ENCODE peak calls at places on chromosomes 4 and X, in eight cellular contexts. M is colonic mucosa; Z is left ventricle myocardium inferior; O is CD8-positive, alpha-beta memory T cell; C is aorta; J is lower lobe of right lung; E is stomach; F is IMR-90. N is an unnamed sample. For H3K4me1 and H3K36me3, the result is how much of the 10 kb centered on the place peaks cover.

GRCh38 chrX:11458175-11458574 is 165.0 kb downstream of the AMELX start:
- DNase-seq in M (no peak), Z (no peak), O (no peak), C (no peak), J (no peak), E (no peak), F (peak), N (no peak)

GRCh38 chr4:123444298-123444731 is 47.7 kb downstream of the SPRY1 start:
- DNase-seq in M (peak), Z (peak), O (peak), C (peak), J (no peak), E (no peak), F (peak), N (peak)

GRCh38 chrX:129360175-129360574 is 163.1 kb downstream of the SMARCA1 start:
- DNase-seq in M (peak), Z (no peak), O (no peak), C (no peak), J (no peak), E (peak), F (peak), N (peak)

GRCh38 chrX:71629467-71629866 is 11.2 kb upstream of the CXCR3 start:
- DNase-seq in M (no peak), Z (no peak), O (no peak), C (no peak), J (no peak), E (no peak), F (no peak), N (no peak)

GRCh38 chr4:172628263-172628662 is 540.3 kb upstream of the GALNT7 start:
- DNase-seq in M (no peak), Z (no peak), O (no peak), C (no peak), J (no peak), E (no peak), F (no peak), N (peak)

GRCh38 chr4:78551420-78552351 is at the start of gene ANXA3:
- DNase-seq in M (peak), Z (peak), O (no peak), C (peak), J (peak), E (peak), F (no peak), N (no peak)

GRCh38 chr4:122331195-122331594 is 47.6 kb upstream of the ADAD1 start:
- DNase-seq in M (no peak), Z (no peak), O (no peak), C (no peak), J (no peak), E (no peak), F (no peak), N (no peak)

GRCh38 chrX:104370089-104370488 is 115.4 kb upstream of the ESX1 start:
- DNase-seq in M (peak), Z (no peak), O (no peak), C (no peak), J (no peak), E (no peak), F (no peak), N (no peak)

GRCh38 chrX:74579597-74580209 is 34.7 kb downstream of the RLIM start:
- DNase-seq in M (no peak), Z (no peak), O (no peak), C (no peak), J (no peak), E (no peak), F (peak), N (no peak)

GRCh38 chrX:12013220-12013619 is 125.1 kb upstream of the FRMPD4 start:
- DNase-seq in M (no peak), Z (no peak), O (no peak), C (no peak), J (no peak), E (no peak), F (peak), N (peak)

GRCh38 chr4:77849278-77849965 is 13.2 kb upstream of the MRPL1 start:
- DNase-seq in M (no peak), Z (no peak), O (no peak), C (no peak), J (no peak), E (no peak), F (no peak), N (no peak)

GRCh38 chr4:53788011-53788410 is 196.7 kb upstream of the LNX1 start:
- DNase-seq in M (no peak), Z (no peak), O (no peak), C (no peak), J (no peak), E (no peak), F (no peak), N (no peak)

GRCh38 chr4:101282076-101282844 is 65.1 kb downstream of the PPP3CA start:
- DNase-seq in M (no peak), Z (no peak), O (no peak), C (no peak), J (no peak), E (peak), F (no peak), N (no peak)

GRCh38 chrX:151753313-151754041 is 18.9 kb downstream of the CNGA2 start:
- DNase-seq in M (peak), Z (peak), O (no peak), C (peak), J (peak), E (peak), F (peak), N (peak)

GRCh38 chr4:98584265-98584664 is 74.1 kb downstream of the TSPAN5 start:
- DNase-seq in M (no peak), Z (no peak), O (no peak), C (no peak), J (no peak), E (no peak), F (peak), N (no peak)

GRCh38 chr4:110344165-110344564 is 131.8 kb upstream of the ENPEP start:
- DNase-seq in M (peak), Z (no peak), O (no peak), C (no peak), J (no peak), E (no peak), F (no peak), N (peak)

DNA sequence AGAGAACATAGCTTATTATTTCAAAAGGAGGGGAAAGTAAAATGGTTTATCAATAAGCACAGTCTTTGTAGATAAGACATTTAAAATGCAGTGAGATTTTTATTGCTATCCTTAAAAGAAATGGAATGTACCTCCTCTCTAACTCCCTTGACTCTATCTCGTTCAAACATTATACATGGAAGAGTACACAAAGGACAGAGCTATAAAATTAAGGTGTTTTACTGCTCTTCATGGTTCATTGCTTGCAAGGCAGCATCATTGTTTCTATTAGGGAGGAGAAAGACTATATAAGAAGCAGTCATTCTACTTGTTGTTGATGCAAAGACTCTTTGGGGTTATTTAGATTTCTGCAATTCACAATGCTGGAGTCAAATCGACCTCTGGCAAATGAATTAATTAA is 380.2 kb upstream of the NDST3 start:
- DNase-seq in M (no peak), Z (no peak), O (no peak), C (no peak), J (no peak), E (no peak), F (no peak), N (no peak)
- H3K4me1 ChIP-seq in M (under half), Z (under half), O (under half), C (under half), J (under half), E (under half), F (under half), N (under half)

GRCh38 chr4:151689211-151689991 is 71.4 kb downstream of the GATB start:
- DNase-seq in M (no peak), Z (no peak), O (no peak), C (no peak), J (no peak), E (no peak), F (no peak), N (peak)
- H3K36me3 ChIP-seq in M (under half), Z (under half), O (under half), C (under half), J (under half), E (under half), F (under half), N (under half)

GRCh38 chrX:19595036-19595435 is 79.7 kb upstream of the MAP3K15 start:
- DNase-seq in M (no peak), Z (no peak), O (no peak), C (no peak), J (no peak), E (no peak), F (no peak), N (peak)

GRCh38 chrX:19602866-19603620 is 87.7 kb upstream of the MAP3K15 start:
- DNase-seq in M (no peak), Z (no peak), O (no peak), C (no peak), J (no peak), E (no peak), F (peak), N (no peak)

GRCh38 chrX:19593684-19594083 is 78.4 kb upstream of the MAP3K15 start:
- DNase-seq in M (no peak), Z (no peak), O (peak), C (no peak), J (no peak), E (no peak), F (peak), N (peak)

GRCh38 chrX:19604375-19604774 is 89.1 kb upstream of the MAP3K15 start:
- DNase-seq in M (no peak), Z (no peak), O (no peak), C (no peak), J (no peak), E (no peak), F (no peak), N (no peak)

GRCh38 chrX:19599253-19599652 is 83.9 kb upstream of the MAP3K15 start:
- DNase-seq in M (no peak), Z (no peak), O (no peak), C (no peak), J (no peak), E (no peak), F (no peak), N (no peak)
- H3K4me3 ChIP-seq in M (no peak), Z (no peak), O (no peak), C (no peak), J (no peak), E (no peak), F (no peak), N (no peak)

GRCh38 chr4:151247395-151247794 is 29.6 kb upstream of the PRSS48 start:
- DNase-seq in M (no peak), Z (no peak), O (no peak), C (no peak), J (no peak), E (no peak), F (no peak), N (no peak)

GRCh38 chr4:151251922-151252321 is 25.0 kb upstream of the PRSS48 start:
- DNase-seq in M (no peak), Z (no peak), O (no peak), C (no peak), J (no peak), E (no peak), F (no peak), N (no peak)

GRCh38 chr4:151246742-151247141 is 30.2 kb upstream of the PRSS48 start:
- DNase-seq in M (no peak), Z (no peak), O (no peak), C (no peak), J (no peak), E (no peak), F (no peak), N (no peak)

GRCh38 chr4:151248519-151248918 is 28.4 kb upstream of the PRSS48 start:
- DNase-seq in M (no peak), Z (no peak), O (no peak), C (no peak), J (no peak), E (no peak), F (no peak), N (no peak)

GRCh38 chr4:151250706-151251105 is 26.3 kb upstream of the PRSS48 start:
- DNase-seq in M (no peak), Z (no peak), O (no peak), C (no peak), J (no peak), E (no peak), F (no peak), N (no peak)
- H3K4me1 ChIP-seq in M (under half), Z (under half), O (under half), C (under half), J (under half), E (under half), F (under half), N (under half)

N was measured in HAP-1.